ENCODE peak calls at places on chromosomes 16 and 17, in four cellular contexts. I is ACHN, E is left colon, Z is small intestine. J is an unnamed sample.

GRCh38 chr16:678858-679807 is 1.1 kb upstream of the STUB1 start:
- DNase-seq in I (peak), E (peak), Z (peak), J (peak)

GRCh38 chr16:50323335-50324011 is 45.3 kb downstream of the BRD7 start:
- DNase-seq in I (peak), E (no peak), Z (peak), J (no peak)

GRCh38 chr16:70634861-70635260 is 11.5 kb upstream of the IL34 start:
- DNase-seq in I (no peak), E (no peak), Z (no peak), J (no peak)

GRCh38 chr16:79066621-79067020 is 533.9 kb downstream of the MAF start:
- DNase-seq in I (no peak), E (no peak), Z (peak), J (no peak)

GRCh38 chr17:35795007-35795870 is at the start of gene MMP28:
- DNase-seq in I (peak), E (peak), Z (peak), J (peak)

GRCh38 chr16:31471875-31472558 is at the start of gene TGFB1I1:
- DNase-seq in I (peak), E (peak), Z (no peak), J (peak)

GRCh38 chr17:58006563-58006923 is 503 bp downstream of the SRSF1 start:
- DNase-seq in I (peak), E (peak), Z (peak), J (peak)

GRCh38 chr17:51748749-51749604 is 409.5 kb downstream of the CA10 start:
- DNase-seq in I (no peak), E (no peak), Z (no peak), J (no peak)

GRCh38 chr17:10735821-10736220 is 6.0 kb upstream of the TMEM220 start:
- DNase-seq in I (no peak), E (no peak), Z (no peak), J (no peak)

GRCh38 chr17:55273579-55274370 is 9.0 kb downstream of the HLF start:
- DNase-seq in I (no peak), E (no peak), Z (peak), J (no peak)

J was measured in lower leg skin.